ENCODE peak calls at places on chromosomes 16 and 17, in five cellular contexts. I is uterus; J is naive thymus-derived CD4-positive, alpha-beta T cell; M is NT2/D1; C is PC-3. D is an unnamed sample.

GRCh38 chr17:49365667-49366066 is 3.6 kb upstream of the ZNF652 start:
- DNase-seq in I (no peak), J (no peak), M (no peak), C (peak; percentile 57), D (peak; percentile 41)

GRCh38 chr16:30354423-30355143 is 525 bp downstream of the CD2BP2 start:
- DNase-seq in I (no peak), J (no peak), M (no peak), C (peak; percentile 12), D (peak; percentile 86)

GRCh38 chr16:85176541-85177447 is 64.5 kb upstream of the CIBAR2 start:
- DNase-seq in I (no peak), J (no peak), M (no peak), C (no peak), D (no peak)

GRCh38 chr17:69430488-69430887 is 16.0 kb downstream of the MAP2K6 start:
- DNase-seq in I (no peak), J (no peak), M (no peak), C (no peak), D (no peak)

GRCh38 chr16:85563515-85564276 is 49.4 kb upstream of the GSE1 start:
- DNase-seq in I (peak; percentile 72), J (no peak), M (no peak), C (peak; percentile 4), D (no peak)

GRCh38 chr17:27461192-27461859 is 5.1 kb downstream of the KSR1 start:
- DNase-seq in I (no peak), J (no peak), M (no peak), C (no peak), D (no peak)

GRCh38 chr17:17375826-17376225 is 72.7 kb downstream of the NT5M start:
- DNase-seq in I (no peak), J (no peak), M (no peak), C (peak; percentile 46), D (no peak)

GRCh38 chr16:85465328-85466307 is 147.5 kb upstream of the GSE1 start:
- DNase-seq in I (peak; percentile 77), J (no peak), M (no peak), C (peak; percentile 2), D (no peak)

DNA sequence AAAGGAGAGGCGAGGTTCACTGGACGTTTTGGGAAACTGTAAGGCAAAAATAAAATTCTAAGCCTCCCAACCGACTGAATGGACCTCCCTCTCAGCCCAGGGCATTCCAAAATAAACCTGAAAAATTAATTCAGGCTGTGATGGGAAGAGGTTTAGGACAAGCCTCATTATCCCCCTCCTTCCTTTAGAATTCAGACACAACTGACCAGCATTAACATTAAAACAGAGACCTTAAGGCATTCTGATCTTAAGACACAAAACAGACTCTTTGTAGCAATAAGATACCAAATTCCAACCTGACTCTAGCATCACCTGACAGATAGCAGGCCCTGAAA is 298 bp upstream of the LDHD start:
- DNase-seq in I (no peak), J (no peak), M (no peak), C (no peak), D (no peak)
- H3K4me3 ChIP-seq in I (peak overlapping the region; percentile 45), J (no peak overlapping the region), M (peak overlapping the region; percentile 57), C (peak overlapping the region; percentile 61), D (no peak overlapping the region)

DNA sequence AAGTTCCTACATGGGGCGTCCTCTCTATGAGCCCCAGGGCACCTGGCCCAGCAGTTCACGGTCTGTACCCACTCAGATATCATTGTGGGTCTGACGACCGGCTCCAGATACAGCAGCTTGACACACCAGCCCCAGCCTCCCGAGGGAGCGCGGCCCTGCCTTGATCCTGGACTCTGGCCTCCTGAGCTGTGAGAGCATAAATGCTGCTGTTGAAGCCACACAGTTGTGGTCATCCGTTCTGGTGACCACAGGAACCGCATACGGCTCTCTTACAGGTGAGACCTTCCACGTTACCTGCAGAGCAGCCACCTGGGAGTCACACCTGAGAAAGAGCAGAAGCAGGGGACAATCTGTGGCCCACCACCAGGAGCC is 209.2 kb downstream of the RBFOX3 start:
- DNase-seq in I (no peak), J (no peak), M (no peak), C (no peak), D (no peak)
- H3K27me3 ChIP-seq in I (no peaks in the 10 kb centered on the region), J (no peaks in the 10 kb centered on the region), M (peaks cover 15% of the 10 kb centered on the region), C (peaks cover 81% of the 10 kb centered on the region), D (peaks cover 15% of the 10 kb centered on the region)

GRCh38 chr17:19337712-19338023 is 24.9 kb downstream of the B9D1 start:
- DNase-seq in I (no peak), J (no peak), M (no peak), C (no peak), D (peak; percentile 40)
- H3K4me3 ChIP-seq in I (no peak overlapping the region), J (no peak overlapping the region), M (no peak overlapping the region), C (no peak overlapping the region), D (no peak overlapping the region)

GRCh38 chr17:61414936-61415251 is 15.3 kb downstream of the TBX2 start:
- DNase-seq in I (no peak), J (no peak), M (no peak), C (no peak), D (no peak)
- H3K27me3 ChIP-seq in I (no peaks in the 10 kb centered on the region), J (peaks cover 8% of the 10 kb centered on the region), M (peaks cover 24% of the 10 kb centered on the region), C (no peaks in the 10 kb centered on the region), D (peaks cover 62% of the 10 kb centered on the region)

DNA sequence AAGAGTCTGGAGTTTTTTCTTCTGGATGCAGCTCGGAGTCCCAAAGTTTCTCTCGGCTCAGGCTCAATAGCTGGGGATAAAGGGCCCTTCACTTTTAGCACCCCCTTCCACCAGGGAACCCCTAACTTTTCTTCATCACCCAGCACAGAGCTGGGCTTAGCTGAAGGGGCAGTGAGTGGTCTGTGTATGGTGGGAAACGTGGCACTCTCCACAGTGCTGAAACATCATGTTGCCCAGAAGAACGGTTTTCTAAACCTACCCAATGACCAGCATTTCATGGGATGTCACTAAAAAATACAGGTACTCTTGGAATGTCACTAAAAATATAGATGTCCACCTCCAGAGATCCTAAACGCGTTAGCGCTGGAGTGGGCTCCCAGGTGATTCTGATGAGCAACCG is 12.0 kb downstream of the ERN2 start:
- DNase-seq in I (no peak), J (no peak), M (no peak), C (no peak), D (no peak)
- H3K4me3 ChIP-seq in I (no peak overlapping the region), J (no peak overlapping the region), M (no peak overlapping the region), C (no peak overlapping the region), D (no peak overlapping the region)

GRCh38 chr17:43868236-43868994 is 21.4 kb downstream of the CD300LG start:
- DNase-seq in I (no peak), J (no peak), M (no peak), C (no peak), D (peak; percentile 2)

GRCh38 chr17:43860927-43861622 is 14.1 kb downstream of the CD300LG start:
- DNase-seq in I (peak; percentile 31), J (no peak), M (no peak), C (no peak), D (peak; percentile 42)

GRCh38 chr17:43861960-43862359 is 15.0 kb downstream of the CD300LG start:
- DNase-seq in I (no peak), J (no peak), M (no peak), C (no peak), D (no peak)

GRCh38 chr17:43860077-43860725 is 13.2 kb downstream of the CD300LG start:
- DNase-seq in I (no peak), J (no peak), M (no peak), C (no peak), D (peak; percentile 18)

DNA sequence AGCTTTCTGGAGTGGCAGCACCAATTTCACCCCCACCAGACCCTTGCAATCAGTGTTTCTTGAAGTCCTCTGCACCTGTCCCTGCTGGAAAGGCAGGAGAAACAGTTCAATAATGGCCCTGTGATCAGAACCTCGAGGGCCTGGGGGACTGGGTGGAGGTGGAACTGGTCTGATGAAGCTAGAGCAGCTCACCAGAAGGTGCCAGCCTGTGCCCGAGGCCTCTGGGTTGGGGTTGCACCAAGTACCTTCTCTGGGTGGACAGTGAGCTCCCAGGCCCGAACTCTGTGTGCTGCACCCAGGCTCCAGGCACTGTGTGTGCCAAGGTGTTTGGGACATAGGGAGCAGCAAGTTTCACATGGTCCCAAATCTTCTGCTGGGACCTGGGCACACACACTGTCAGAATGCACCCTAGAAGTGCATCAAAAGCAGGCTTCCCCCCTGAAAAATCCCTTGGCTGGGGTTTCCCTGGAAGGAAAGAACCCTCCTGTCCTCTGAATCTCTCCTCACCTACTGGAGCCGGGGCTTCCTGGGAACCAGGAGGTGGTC is 17.3 kb downstream of the CD300LG start:
- DNase-seq in I (no peak), J (no peak), M (no peak), C (no peak), D (peak; percentile 27)
- H3K27me3 ChIP-seq in I (no peaks in the 10 kb centered on the region), J (peaks cover 4% of the 10 kb centered on the region), M (no peaks in the 10 kb centered on the region), C (peaks cover 56% of the 10 kb centered on the region), D (no peaks in the 10 kb centered on the region)

GRCh38 chr17:66275651-66276050 is 26.8 kb upstream of the PRKCA start:
- DNase-seq in I (no peak), J (no peak), M (no peak), C (peak; percentile 100), D (no peak)

GRCh38 chr17:66271512-66271911 is 30.9 kb upstream of the PRKCA start:
- DNase-seq in I (no peak), J (no peak), M (no peak), C (no peak), D (no peak)

GRCh38 chr17:66270106-66270505 is 32.3 kb upstream of the PRKCA start:
- DNase-seq in I (no peak), J (no peak), M (no peak), C (no peak), D (no peak)

GRCh38 chr17:66273391-66273722 is 29.1 kb upstream of the PRKCA start:
- DNase-seq in I (no peak), J (no peak), M (no peak), C (no peak), D (no peak)

DNA sequence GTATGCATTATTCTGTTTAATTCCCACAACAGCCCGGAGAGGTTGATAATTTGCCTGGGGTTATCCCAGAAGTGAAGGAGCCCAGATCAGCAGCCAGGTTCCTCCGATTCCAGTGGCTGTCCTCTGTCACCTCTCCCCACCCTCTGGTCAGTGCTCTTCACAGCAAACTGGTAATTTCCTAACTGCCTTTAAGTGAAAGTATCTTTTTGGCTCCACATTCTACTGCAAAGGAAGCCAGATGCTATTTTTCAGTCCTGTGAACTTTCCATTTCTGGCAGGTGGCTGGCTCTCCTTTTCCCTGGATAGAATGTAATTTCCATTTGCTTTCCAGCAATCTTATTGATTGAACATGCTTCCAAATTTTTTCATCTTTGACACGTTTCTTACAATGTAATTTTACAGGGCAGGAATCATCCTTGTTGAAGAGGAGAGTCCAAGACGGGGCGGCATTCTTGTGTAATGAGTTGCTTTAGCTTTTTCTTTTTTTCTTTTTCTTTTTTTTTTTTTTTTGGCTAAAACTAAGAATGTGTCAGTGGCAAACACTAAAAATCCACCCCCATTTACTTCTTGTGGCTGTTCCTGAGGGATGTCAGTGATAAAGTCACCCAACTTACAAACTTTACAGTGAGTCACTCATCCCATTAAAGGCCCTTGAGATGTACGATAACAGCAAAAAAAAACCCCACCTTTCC is 29.6 kb upstream of the PRKCA start:
- DNase-seq in I (peak; percentile 49), J (no peak), M (no peak), C (peak; percentile 96), D (no peak)
- H3K4me3 ChIP-seq in I (no peak overlapping the region), J (no peak overlapping the region), M (no peak overlapping the region), C (peak overlapping the region; percentile 56), D (no peak overlapping the region)